ENCODE peak calls at places on chromosomes 12 and 14, in five cellular contexts. K is GM12878, H is K562, Z is GM12891, N is HepG2. F is an unnamed sample.

GRCh38 chr14:51337520-51337919 is 97.5 kb downstream of the TMX1 start:
- DNase-seq in K (no peak), H (no peak), Z (no peak), N (no peak), F (no peak)

GRCh38 chr12:26136688-26137087 is 11.9 kb upstream of the BHLHE41 start:
- DNase-seq in K (no peak), H (no peak), Z (no peak), N (no peak), F (no peak)

GRCh38 chr12:24533953-24534352 is 414.9 kb downstream of the BCAT1 start:
- DNase-seq in K (no peak), H (no peak), Z (no peak), N (no peak), F (no peak)

GRCh38 chr12:70543444-70543843 is 93.8 kb downstream of the PTPRB start:
- DNase-seq in K (no peak), H (no peak), Z (no peak), N (peak; percentile 41), F (no peak)

GRCh38 chr12:131075194-131075593 is 121.5 kb downstream of the ADGRD1 start:
- DNase-seq in K (no peak), H (no peak), Z (no peak), N (no peak), F (no peak)

GRCh38 chr12:125890983-125891382 is 825.7 kb downstream of the AACS start:
- DNase-seq in K (no peak), H (no peak), Z (no peak), N (no peak), F (no peak)

GRCh38 chr14:85060116-85060515 is 469.8 kb upstream of the FLRT2 start:
- DNase-seq in K (no peak), H (no peak), Z (no peak), N (no peak), F (no peak)

GRCh38 chr12:12445882-12446181 is 89.0 kb downstream of the BORCS5 start:
- DNase-seq in K (no peak), H (no peak), Z (no peak), N (no peak), F (no peak)

GRCh38 chr14:27389402-27389801 is 791.6 kb upstream of the NOVA1 start:
- DNase-seq in K (no peak), H (no peak), Z (no peak), N (no peak), F (no peak)

GRCh38 chr14:49679271-49679670 is 8.7 kb downstream of the POLE2 start:
- DNase-seq in K (no peak), H (no peak), Z (no peak), N (no peak), F (no peak)

GRCh38 chr14:33728010-33728498 is 222.8 kb downstream of the EGLN3 start:
- DNase-seq in K (no peak), H (no peak), Z (no peak), N (no peak), F (no peak)

GRCh38 chr12:19834596-19834995 is 395.3 kb downstream of the AEBP2 start:
- DNase-seq in K (no peak), H (no peak), Z (no peak), N (no peak), F (no peak)

GRCh38 chr12:121534495-121535148 is 46.2 kb downstream of the KDM2B start:
- DNase-seq in K (no peak), H (no peak), Z (no peak), N (no peak), F (peak; percentile 54)

GRCh38 chr14:59103396-59103795 is 85.1 kb upstream of the DAAM1 start:
- DNase-seq in K (no peak), H (no peak), Z (no peak), N (no peak), F (no peak)

GRCh38 chr14:101034986-101035385 is 131.5 kb upstream of the RTL1 start:
- DNase-seq in K (no peak), H (no peak), Z (no peak), N (no peak), F (no peak)

GRCh38 chr12:87428701-87429277 is 600.4 kb downstream of the C12orf50 start:
- DNase-seq in K (no peak), H (no peak), Z (no peak), N (no peak), F (no peak)

GRCh38 chr14:101043891-101044290 is 140.4 kb upstream of the RTL1 start:
- DNase-seq in K (no peak), H (no peak), Z (no peak), N (no peak), F (no peak)

GRCh38 chr12:3726455-3726854 is 26.5 kb downstream of the CRACR2A start:
- DNase-seq in K (no peak), H (no peak), Z (no peak), N (no peak), F (no peak)

GRCh38 chr12:125786143-125786542 is 720.9 kb downstream of the AACS start:
- DNase-seq in K (no peak), H (no peak), Z (no peak), N (no peak), F (no peak)

GRCh38 chr14:90114554-90114953 is 52.8 kb downstream of the KCNK13 start:
- DNase-seq in K (no peak), H (no peak), Z (no peak), N (peak; percentile 5), F (no peak)

GRCh38 chr14:89615421-89615820 is 198.4 kb upstream of the FOXN3 start:
- DNase-seq in K (no peak), H (no peak), Z (no peak), N (no peak), F (no peak)

DNA sequence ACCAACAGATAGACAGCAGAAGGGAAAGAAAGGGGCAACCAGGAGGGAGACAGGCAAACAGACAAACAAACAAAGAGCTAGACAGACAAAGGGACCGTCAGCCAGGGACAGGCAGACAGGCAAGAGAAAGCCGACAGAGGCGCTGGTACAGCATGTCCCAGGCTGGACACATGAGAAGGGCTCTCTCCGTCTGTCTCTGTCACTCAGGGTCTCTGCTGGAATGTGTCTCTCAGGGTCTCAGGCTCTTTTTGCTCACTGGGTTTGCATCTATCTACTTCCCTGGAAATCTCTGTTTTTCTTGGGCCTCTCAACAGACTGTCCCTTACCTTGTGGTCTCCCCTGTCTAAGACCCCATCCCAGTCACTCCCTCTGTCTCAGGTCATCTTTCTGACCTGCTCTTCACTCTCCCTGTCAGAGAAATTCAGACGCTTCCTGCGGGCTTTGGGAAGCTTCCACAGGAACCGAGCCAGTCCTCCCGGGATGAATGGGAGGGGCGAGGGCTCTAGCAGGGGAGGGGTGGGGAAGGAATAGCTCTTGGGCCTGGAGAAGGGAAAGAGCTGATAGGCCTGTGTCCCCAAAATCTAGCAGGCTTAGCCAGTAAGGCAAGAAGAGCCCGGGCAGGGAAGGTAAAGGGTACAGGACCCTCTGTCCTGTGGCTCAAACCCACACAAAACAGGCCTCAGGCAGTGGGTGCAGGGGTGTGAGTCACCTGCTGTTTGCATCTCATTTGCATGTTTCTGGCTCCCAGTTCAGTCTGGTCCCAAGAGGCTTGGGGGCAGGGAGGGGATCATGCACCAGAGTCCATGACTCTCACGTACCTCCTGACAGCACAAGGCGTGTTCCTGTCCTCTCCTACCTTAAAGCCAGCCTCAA is 8.5 kb upstream of the SMUG1 start:
- DNase-seq in K (no peak), H (no peak), Z (no peak), N (no peak), F (no peak)
- TF ChIP-seq TAF1 in K (no peak), H (no peak), Z (no peak), N (no peak), F (no peak)

GRCh38 chr12:569803-570236 is 93.4 kb downstream of the NINJ2 start:
- DNase-seq in K (no peak), H (peak; percentile 89), Z (peak; percentile 98), N (peak; percentile 66), F (peak; percentile 98)
- TF ChIP-seq POLR2A in K (no peak), H (no peak), Z (no peak), N (no peak), F (no peak)

DNA sequence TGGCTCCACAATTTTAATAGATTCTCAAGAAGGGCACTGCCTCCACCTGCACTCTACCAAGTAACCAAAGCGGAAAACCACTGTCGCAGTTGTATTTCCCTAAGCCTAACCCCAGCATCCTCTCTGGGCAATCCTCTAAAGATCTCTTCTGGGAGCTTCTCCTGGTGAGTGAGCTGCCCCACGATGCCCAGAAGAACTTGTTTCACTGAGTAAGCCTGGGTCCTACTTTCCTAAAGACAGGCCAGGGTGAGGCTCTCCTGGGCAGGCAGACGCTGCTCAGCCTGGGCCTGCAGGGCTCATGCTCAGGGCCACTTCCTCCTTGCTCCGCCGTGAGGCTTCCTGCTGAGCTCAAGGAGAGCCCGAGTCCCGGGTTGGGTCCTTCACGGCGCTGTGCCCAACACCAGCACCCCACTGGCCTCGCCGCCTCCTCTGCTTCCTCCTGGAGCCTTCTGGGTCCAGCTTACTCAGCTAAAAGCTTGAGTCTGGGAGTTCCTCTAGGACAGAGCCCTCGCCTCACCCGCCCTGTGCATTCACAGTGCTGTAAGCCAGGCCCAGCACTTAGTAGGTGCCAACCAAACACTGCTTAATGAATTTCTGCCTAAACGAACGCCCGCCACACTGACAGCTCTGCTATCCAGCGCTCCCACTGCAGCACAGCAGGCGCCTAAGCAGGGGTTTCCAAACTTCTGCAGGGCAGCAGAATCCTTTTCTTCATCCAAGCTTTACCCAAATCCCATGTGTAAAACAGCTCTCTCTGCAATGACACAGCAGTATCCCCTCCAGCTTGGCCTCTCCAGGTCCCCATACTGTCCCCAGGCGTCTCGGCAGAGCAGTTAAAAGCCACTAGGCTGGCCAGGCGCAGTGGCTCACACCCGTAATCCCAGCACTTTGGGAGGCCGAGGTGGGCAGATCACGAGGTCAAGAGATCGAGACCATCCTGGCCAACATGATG is 5.7 kb downstream of the RAB35 start:
- DNase-seq in K (no peak), H (no peak), Z (no peak), N (no peak), F (peak; percentile 64)
- TF ChIP-seq TAF1 in K (no peak), H (no peak), Z (no peak), N (no peak), F (no peak)

DNA sequence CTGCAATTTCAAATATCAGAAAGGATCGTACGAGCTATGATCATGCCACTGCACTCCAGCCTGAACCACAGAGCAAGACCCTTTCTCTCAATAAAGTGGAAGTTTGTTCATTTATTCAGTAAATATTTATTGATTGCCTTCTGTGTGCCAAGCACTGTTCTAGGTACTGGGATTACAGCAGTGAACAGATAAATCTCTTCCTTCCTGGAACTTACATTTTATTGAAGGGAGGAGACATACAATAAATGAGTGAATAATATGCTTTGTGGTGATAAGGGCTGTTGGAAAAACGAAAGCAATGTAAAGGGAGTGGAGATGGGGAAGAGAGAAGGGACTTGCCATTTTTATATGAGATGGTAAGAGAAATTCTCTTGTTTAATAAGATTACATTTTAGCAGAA is 1.6 kb downstream of the GSKIP start:
- DNase-seq in K (no peak), H (no peak), Z (no peak), N (no peak), F (no peak)
- TF ChIP-seq POLR2A in K (no peak), H (no peak), Z (no peak), N (no peak), F (no peak)

GRCh38 chr12:123106640-123107359 is 44.1 kb downstream of the PITPNM2 start:
- DNase-seq in K (no peak), H (peak; percentile 66), Z (no peak), N (no peak), F (no peak)
- TF ChIP-seq TAF1 in K (no peak), H (no peak), Z (no peak), N (no peak), F (no peak)

F was measured in GM12892.